ENCODE peak calls at places on chromosomes 2 and 18, in five cellular contexts. A, Z, Q, F and O are unnamed samples.

GRCh38 chr18:4260107-4260506 is 195.0 kb downstream of the DLGAP1 start:
- DNase-seq in A (no peak), Z (no peak), Q (no peak), F (no peak), O (no peak)

GRCh38 chr2:47221956-47222355 is 66.8 kb upstream of the STPG4 start:
- DNase-seq in Z (no peak), Q (no peak), F (peak), A (no peak), O (no peak)

GRCh38 chr2:219119422-219120043 is 41.1 kb downstream of the NHEJ1 start:
- DNase-seq in F (peak), Z (peak), Q (peak), A (no peak), O (no peak)

GRCh38 chr2:148642891-148643416 is 1.6 kb upstream of the EPC2 start:
- DNase-seq in Z (no peak), A (no peak), F (no peak), Q (no peak), O (no peak)

GRCh38 chr2:6887783-6888192 is 10.2 kb downstream of the RSAD2 start:
- DNase-seq in Z (no peak), A (no peak), F (no peak), Q (no peak), O (no peak)

GRCh38 chr2:222690564-222691200 is 19.2 kb downstream of the MOGAT1 start:
- DNase-seq in F (peak), Z (peak), Q (peak), A (peak), O (no peak)

GRCh38 chr2:30631051-30631671 is 176.1 kb downstream of the CAPN13 start:
- DNase-seq in F (peak), A (no peak), Q (no peak), Z (no peak), O (no peak)

GRCh38 chr2:145258903-145259579 is 739.1 kb upstream of the ZEB2 start:
- DNase-seq in A (no peak), F (no peak), Z (no peak), Q (no peak), O (no peak)

GRCh38 chr2:212903413-212903812 is 248.0 kb downstream of the IKZF2 start:
- DNase-seq in A (no peak), Z (no peak), F (no peak), Q (no peak), O (no peak)

GRCh38 chr2:229003256-229003655 is 267.8 kb downstream of the PID1 start:
- DNase-seq in Q (no peak), F (no peak), Z (no peak), A (no peak), O (no peak)

GRCh38 chr18:57230861-57231260 is 84.0 kb downstream of the BOD1L2 start:
- DNase-seq in F (no peak), Q (no peak), Z (no peak), A (no peak), O (no peak)

GRCh38 chr2:27381577-27382181 is 1.1 kb upstream of the ZNF513 start:
- DNase-seq in A (no peak), F (no peak), Q (no peak), Z (no peak), O (no peak)

GRCh38 chr2:52995439-52995838 is 772.2 kb upstream of the CHAC2 start:
- DNase-seq in Z (no peak), A (no peak), Q (no peak), F (no peak), O (no peak)

GRCh38 chr2:219230201-219230540 is 565 bp downstream of the ANKZF1 start:
- DNase-seq in A (no peak), F (peak), Q (peak), Z (no peak), O (no peak)

GRCh38 chr2:190970170-190970569 is 43.8 kb downstream of the STAT1 start:
- DNase-seq in F (no peak), A (no peak), Z (no peak), Q (no peak), O (no peak)

GRCh38 chr2:235951980-235952379 is 216.2 kb downstream of the GBX2 start:
- DNase-seq in Z (no peak), F (no peak), A (no peak), Q (no peak), O (no peak)

GRCh38 chr2:43943809-43944452 is 51.9 kb downstream of the LRPPRC start:
- DNase-seq in A (no peak), F (no peak), Q (no peak), Z (no peak), O (no peak)

GRCh38 chr18:49959176-49959575 is 145.8 kb upstream of the ACAA2 start:
- DNase-seq in Z (no peak), Q (no peak), F (peak), A (no peak), O (no peak)

GRCh38 chr2:217905906-217906305 is 96.9 kb downstream of the TNS1 start:
- DNase-seq in A (no peak), Q (no peak), Z (no peak), F (no peak), O (no peak)

GRCh38 chr2:1542971-1543370 is 129.7 kb downstream of the TPO start:
- DNase-seq in A (no peak), Q (no peak), F (no peak), Z (no peak), O (no peak)

GRCh38 chr2:164719996-164720941 is 99.0 kb upstream of the GRB14 start:
- DNase-seq in Q (no peak), F (no peak), Z (no peak), A (no peak), O (no peak)

GRCh38 chr2:157874997-157875719 is 972 bp downstream of the ACVR1 start:
- DNase-seq in Q (peak), F (peak), Z (no peak), A (peak), O (peak)

GRCh38 chr18:9516437-9517064 is 41.2 kb downstream of the RALBP1 start:
- DNase-seq in F (peak), Q (peak), Z (no peak), A (no peak), O (no peak)

GRCh38 chr2:119549236-119549635 is 5.0 kb downstream of the CFAP221 start:
- DNase-seq in F (no peak), Q (no peak), A (no peak), Z (no peak), O (peak)

GRCh38 chr2:21042958-21043743 is 722 bp downstream of the APOB start:
- DNase-seq in F (peak), Q (peak), A (peak), Z (peak), O (peak)

GRCh38 chr18:50193796-50194622 is 938 bp downstream of the MYO5B start:
- DNase-seq in A (no peak), Z (no peak), F (peak), Q (no peak), O (no peak)

GRCh38 chr2:38512211-38512610 is 90.5 kb downstream of the HNRNPLL start:
- DNase-seq in Q (no peak), F (no peak), Z (no peak), A (no peak), O (no peak)

GRCh38 chr18:6781179-6781714 is 51.7 kb downstream of the ARHGAP28 start:
- DNase-seq in F (no peak), Q (no peak), Z (no peak), A (no peak), O (no peak)

GRCh38 chr2:166335284-166335683 is 40.5 kb downstream of the SCN9A start:
- DNase-seq in F (no peak), Q (no peak), Z (no peak), A (no peak), O (no peak)

GRCh38 chr2:134665729-134666506 is 52.9 kb downstream of the TMEM163 start:
- DNase-seq in Z (no peak), F (no peak), Q (no peak), A (no peak), O (no peak)